ENCODE peak calls at places on chromosomes 6 and 20, in five cellular contexts. Q, C, D, R and J are unnamed samples.

GRCh38 chr20:62129731-62130531 is 7.7 kb downstream of the LSM14B start:
- DNase-seq in Q (no peak), C (no peak), D (no peak), R (no peak), J (no peak)

GRCh38 chr6:6577736-6578135 is 10.8 kb upstream of the LY86 start:
- DNase-seq in Q (no peak), C (no peak), D (no peak), R (no peak), J (no peak)

GRCh38 chr6:158759966-158760617 is 59.1 kb downstream of the EZR start:
- DNase-seq in Q (no peak), C (no peak), D (no peak), R (no peak), J (peak; percentile 44)

GRCh38 chr6:139152088-139152891 is 17.4 kb downstream of the HECA start:
- DNase-seq in Q (peak; percentile 67), C (no peak), D (no peak), R (no peak), J (no peak)

GRCh38 chr20:51802170-51802745 is at the start of gene SALL4:
- DNase-seq in Q (peak; percentile 11), C (no peak), D (no peak), R (peak; percentile 97), J (no peak)

GRCh38 chr6:3455121-3455489 is 1.7 kb downstream of the SLC22A23 start:
- DNase-seq in Q (no peak), C (peak; percentile 56), D (peak; percentile 63), R (no peak), J (no peak)

GRCh38 chr20:57432874-57433491 is 41.8 kb downstream of the RBM38 start:
- DNase-seq in Q (no peak), C (peak; percentile 46), D (peak; percentile 77), R (no peak), J (no peak)

GRCh38 chr6:154197176-154197850 is 158.3 kb downstream of the OPRM1 start:
- DNase-seq in Q (peak; percentile 91), C (peak; percentile 65), D (no peak), R (no peak), J (no peak)

GRCh38 chr6:167898673-167899311 is 72.1 kb downstream of the AFDN start:
- DNase-seq in Q (peak; percentile 75), C (peak; percentile 67), D (peak; percentile 5), R (peak; percentile 24), J (no peak)

GRCh38 chr6:159151266-159151855 is 17.8 kb upstream of the FNDC1 start:
- DNase-seq in Q (peak; percentile 69), C (peak; percentile 76), D (peak; percentile 30), R (peak; percentile 50), J (peak; percentile 47)

GRCh38 chr6:10582774-10583508 is 61.8 kb downstream of the GCNT2 start:
- DNase-seq in Q (no peak), C (no peak), D (no peak), R (peak; percentile 88), J (no peak)

GRCh38 chr20:23752019-23752418 is 1.3 kb upstream of the CST1 start:
- DNase-seq in Q (no peak), C (no peak), D (no peak), R (no peak), J (no peak)

GRCh38 chr6:28695671-28696537 is 170.2 kb downstream of the GPX5 start:
- DNase-seq in Q (no peak), C (peak; percentile 40), D (no peak), R (no peak), J (no peak)

GRCh38 chr6:19303381-19303780 is 533.8 kb upstream of the ID4 start:
- DNase-seq in Q (peak; percentile 53), C (peak; percentile 16), D (no peak), R (no peak), J (no peak)

GRCh38 chr20:25259788-25260254 is 11.9 kb downstream of the PYGB start:
- DNase-seq in Q (no peak), C (no peak), D (no peak), R (no peak), J (no peak)

GRCh38 chr20:44702776-44703175 is 12.4 kb upstream of the CCN5 start:
- DNase-seq in Q (peak; percentile 98), C (peak; percentile 89), D (no peak), R (no peak), J (peak; percentile 98)

GRCh38 chr20:1622450-1622849 is 2.6 kb upstream of the SIRPB1 start:
- DNase-seq in Q (no peak), C (no peak), D (peak; percentile 28), R (no peak), J (no peak)

GRCh38 chr6:129643968-129644367 is 66.0 kb downstream of the ARHGAP18 start:
- DNase-seq in Q (no peak), C (no peak), D (no peak), R (no peak), J (no peak)

GRCh38 chr20:63739129-63740069 is at the start of gene SLC2A4RG:
- DNase-seq in Q (peak; percentile 72), C (peak; percentile 94), D (peak; percentile 76), R (peak; percentile 96), J (peak; percentile 90)

GRCh38 chr20:41570552-41570951 is 47.6 kb downstream of the CHD6 start:
- DNase-seq in Q (no peak), C (peak; percentile 21), D (no peak), R (no peak), J (no peak)

GRCh38 chr20:36154696-36155628 is at the start of gene EPB41L1:
- DNase-seq in Q (no peak), C (peak; percentile 63), D (peak; percentile 9), R (peak; percentile 56), J (peak; percentile 76)

GRCh38 chr6:26330835-26331808 is 33.9 kb upstream of the BTN3A2 start:
- DNase-seq in Q (no peak), C (peak; percentile 33), D (peak; percentile 58), R (no peak), J (no peak)

GRCh38 chr6:74606488-74607135 is 599.2 kb downstream of the COL12A1 start:
- DNase-seq in Q (peak; percentile 96), C (peak; percentile 94), D (no peak), R (no peak), J (no peak)

GRCh38 chr20:4578375-4578774 is 143.3 kb upstream of the PRND start:
- DNase-seq in Q (no peak), C (no peak), D (no peak), R (no peak), J (no peak)

GRCh38 chr20:20752712-20753111 is 40.3 kb upstream of the RALGAPA2 start:
- DNase-seq in Q (no peak), C (no peak), D (no peak), R (no peak), J (no peak)

GRCh38 chr20:20759132-20759531 is 46.7 kb upstream of the RALGAPA2 start:
- DNase-seq in Q (no peak), C (no peak), D (no peak), R (no peak), J (no peak)

GRCh38 chr20:20755674-20756319 is 43.4 kb upstream of the RALGAPA2 start:
- DNase-seq in Q (no peak), C (no peak), D (no peak), R (no peak), J (no peak)

GRCh38 chr20:20755227-20755626 is 42.8 kb upstream of the RALGAPA2 start:
- DNase-seq in Q (no peak), C (no peak), D (no peak), R (no peak), J (no peak)

DNA sequence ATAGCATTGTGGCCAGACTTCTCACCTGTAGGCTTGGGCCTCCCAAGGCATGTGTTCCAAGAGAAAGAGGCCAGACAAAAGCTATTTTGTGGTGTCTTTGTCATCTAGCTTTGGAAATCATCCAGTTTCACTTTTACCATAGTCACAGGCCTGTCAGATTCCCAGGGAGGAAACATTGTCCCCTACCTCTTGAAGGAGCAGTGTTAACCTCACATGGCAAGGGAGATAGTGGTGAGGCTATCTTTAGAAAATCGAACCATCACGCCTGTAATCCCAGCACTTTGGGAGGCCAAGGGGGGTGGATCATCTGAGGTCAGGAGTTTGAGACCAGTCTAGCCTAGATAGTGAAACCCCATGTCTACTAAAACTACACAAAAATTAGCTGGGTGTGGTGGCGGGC is 42.3 kb upstream of the RALGAPA2 start:
- DNase-seq in Q (no peak), C (no peak), D (no peak), R (no peak), J (no peak)
- H3K36me3 ChIP-seq in Q (no peaks in the 10 kb centered on the region), C (no peaks in the 10 kb centered on the region), D (no peaks in the 10 kb centered on the region), R (no peaks in the 10 kb centered on the region), J (no peaks in the 10 kb centered on the region)

DNA sequence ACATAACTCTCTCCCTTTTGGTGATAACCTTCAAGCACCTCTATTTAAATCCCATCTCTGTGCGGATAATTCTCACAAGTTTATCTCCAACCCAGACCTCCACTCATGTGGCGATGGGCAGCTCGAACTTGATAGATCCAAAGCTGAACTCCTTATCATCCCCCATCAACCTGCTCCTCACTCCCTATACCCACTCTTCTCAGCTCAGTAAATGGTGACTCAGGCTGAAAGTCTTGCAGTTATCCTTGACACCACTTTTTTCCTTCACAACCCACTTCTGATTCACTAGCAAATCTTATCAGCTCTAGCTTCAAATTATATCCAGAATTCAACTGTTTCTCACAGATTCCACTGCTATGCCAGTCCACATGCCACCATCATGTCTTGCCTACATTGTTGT is 155.3 kb upstream of the STXBP5 start:
- DNase-seq in Q (no peak), C (peak; percentile 18), D (no peak), R (no peak), J (no peak)
- H3K9me3 ChIP-seq in Q (no peaks in the 10 kb centered on the region), C (no peaks in the 10 kb centered on the region), D (no peaks in the 10 kb centered on the region), R (no peaks in the 10 kb centered on the region), J (no peaks in the 10 kb centered on the region)

GRCh38 chr6:29907637-29908340 is 34.5 kb upstream of the HLA-A start:
- DNase-seq in Q (no peak), C (no peak), D (no peak), R (no peak), J (no peak)

GRCh38 chr6:29912840-29913239 is 29.5 kb upstream of the HLA-A start:
- DNase-seq in Q (no peak), C (no peak), D (no peak), R (no peak), J (no peak)

GRCh38 chr6:29908710-29909109 is 33.6 kb upstream of the HLA-A start:
- DNase-seq in Q (no peak), C (no peak), D (no peak), R (no peak), J (no peak)

GRCh38 chr6:29908341-29908662 is 34.0 kb upstream of the HLA-A start:
- DNase-seq in Q (no peak), C (no peak), D (no peak), R (no peak), J (no peak)

GRCh38 chr6:29909995-29910394 is 32.3 kb upstream of the HLA-A start:
- DNase-seq in Q (no peak), C (peak; percentile 46), D (no peak), R (no peak), J (no peak)
- H3K36me3 ChIP-seq in Q (no peaks in the 10 kb centered on the region), C (no peaks in the 10 kb centered on the region), D (no peaks in the 10 kb centered on the region), R (no peaks in the 10 kb centered on the region), J (no peaks in the 10 kb centered on the region)

DNA sequence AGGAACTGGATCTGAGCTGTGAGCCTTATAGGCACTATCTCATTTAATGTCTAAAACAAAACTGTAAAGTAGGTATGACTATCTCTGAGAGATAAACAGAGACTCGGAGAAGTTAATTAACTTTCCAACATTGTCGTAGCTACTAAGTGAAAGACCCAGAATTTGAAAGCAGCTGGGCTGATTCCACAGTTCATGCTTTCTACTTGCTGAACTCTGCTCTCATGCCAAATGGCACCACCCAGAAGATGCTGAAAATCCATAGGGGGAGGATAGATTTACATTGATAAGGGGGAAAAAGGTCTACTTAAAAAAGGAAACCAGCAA is 214.8 kb upstream of the MARCKS start:
- DNase-seq in Q (no peak), C (no peak), D (no peak), R (no peak), J (no peak)
- H3K9me3 ChIP-seq in Q (no peaks in the 10 kb centered on the region), C (no peaks in the 10 kb centered on the region), D (no peaks in the 10 kb centered on the region), R (no peaks in the 10 kb centered on the region), J (no peaks in the 10 kb centered on the region)

GRCh38 chr6:152263582-152263981 is 373.6 kb downstream of the SYNE1 start:
- DNase-seq in Q (no peak), C (no peak), D (no peak), R (no peak), J (no peak)
- H3K36me3 ChIP-seq in Q (no peaks in the 10 kb centered on the region), C (peaks cover 47% of the 10 kb centered on the region), D (peaks cover 29% of the 10 kb centered on the region), R (no peaks in the 10 kb centered on the region), J (peaks cover 46% of the 10 kb centered on the region)